ENCODE peak calls at places on chromosomes 13 and 19, in five cellular contexts. B is astrocyte; Q is heart right ventricle; W is CD4-positive, alpha-beta T cell; G is ovary. H is an unnamed sample.

GRCh38 chr13:40170982-40171381 is 495.5 kb downstream of the FOXO1 start:
- DNase-seq in G (no peak), W (no peak), B (no peak), Q (no peak), H (no peak)

GRCh38 chr19:48292798-48293197 is 22.9 kb downstream of the ZNF114 start:
- DNase-seq in Q (no peak), G (no peak), B (peak; percentile 88), W (no peak), H (no peak)

GRCh38 chr13:41463823-41464602 is 6.7 kb downstream of the RGCC start:
- DNase-seq in B (no peak), W (no peak), Q (no peak), G (no peak), H (no peak)

GRCh38 chr13:98508280-98509074 is 68.4 kb downstream of the STK24 start:
- DNase-seq in B (peak; percentile 87), Q (no peak), G (no peak), W (no peak), H (no peak)

GRCh38 chr19:609001-609340 is 19.3 kb downstream of the HCN2 start:
- DNase-seq in G (no peak), Q (peak; percentile 62), W (no peak), B (no peak), H (peak; percentile 51)

GRCh38 chr13:59975807-59976445 is 187.8 kb downstream of the DIAPH3 start:
- DNase-seq in W (no peak), B (no peak), Q (no peak), G (no peak), H (no peak)

GRCh38 chr13:77143325-77143907 is 116.5 kb upstream of the FBXL3 start:
- DNase-seq in G (no peak), Q (no peak), W (no peak), B (no peak), H (no peak)

GRCh38 chr19:10817291-10818038 is 18.5 kb downstream of the TMED1 start:
- DNase-seq in W (no peak), G (peak; percentile 86), B (peak; percentile 84), Q (peak; percentile 49), H (no peak)

GRCh38 chr13:32893176-32893575 is 123.0 kb upstream of the KL start:
- DNase-seq in Q (no peak), W (no peak), B (no peak), G (no peak), H (no peak)

GRCh38 chr19:16911046-16911445 is 22.2 kb downstream of the F2RL3 start:
- DNase-seq in G (no peak), W (no peak), B (no peak), Q (no peak), H (no peak)

GRCh38 chr13:80214521-80214941 is 126.4 kb downstream of the SPRY2 start:
- DNase-seq in W (no peak), Q (no peak), B (peak; percentile 47), G (no peak), H (no peak)

GRCh38 chr13:53001444-53001843 is 27.2 kb upstream of the OLFM4 start:
- DNase-seq in Q (no peak), B (no peak), G (no peak), W (no peak), H (no peak)

GRCh38 chr13:53005631-53006030 is 23.0 kb upstream of the OLFM4 start:
- DNase-seq in B (no peak), Q (no peak), W (no peak), G (no peak), H (no peak)

GRCh38 chr13:53007872-53008271 is 20.7 kb upstream of the OLFM4 start:
- DNase-seq in G (no peak), Q (no peak), W (no peak), B (no peak), H (no peak)

GRCh38 chr13:53001871-53002270 is 26.7 kb upstream of the OLFM4 start:
- DNase-seq in B (no peak), G (no peak), W (no peak), Q (no peak), H (no peak)

DNA sequence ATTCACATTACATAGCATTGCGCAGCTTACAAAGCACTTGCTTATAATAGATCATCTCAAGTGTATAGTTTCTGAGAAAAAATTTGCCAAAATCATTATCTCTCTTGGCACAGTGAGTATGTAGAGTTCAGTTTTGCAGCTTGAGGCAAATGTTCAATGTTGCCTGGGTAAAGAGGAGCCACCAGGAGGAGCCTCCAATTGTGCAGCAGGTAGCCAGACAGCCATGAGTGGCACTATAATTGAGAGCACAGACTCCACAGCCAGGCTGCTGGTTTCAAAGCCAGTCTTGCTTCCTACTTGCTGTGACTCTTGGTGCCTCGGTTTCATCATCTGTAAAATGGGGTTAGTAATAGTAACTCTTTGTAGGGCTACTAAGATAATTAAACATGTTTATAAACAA is 24.0 kb upstream of the OLFM4 start:
- DNase-seq in Q (no peak), W (no peak), G (no peak), B (no peak), H (no peak)
- TF ChIP-seq CTCF in Q (no peak), W (no peak), G (no peak), B (no peak), H (no peak)

DNA sequence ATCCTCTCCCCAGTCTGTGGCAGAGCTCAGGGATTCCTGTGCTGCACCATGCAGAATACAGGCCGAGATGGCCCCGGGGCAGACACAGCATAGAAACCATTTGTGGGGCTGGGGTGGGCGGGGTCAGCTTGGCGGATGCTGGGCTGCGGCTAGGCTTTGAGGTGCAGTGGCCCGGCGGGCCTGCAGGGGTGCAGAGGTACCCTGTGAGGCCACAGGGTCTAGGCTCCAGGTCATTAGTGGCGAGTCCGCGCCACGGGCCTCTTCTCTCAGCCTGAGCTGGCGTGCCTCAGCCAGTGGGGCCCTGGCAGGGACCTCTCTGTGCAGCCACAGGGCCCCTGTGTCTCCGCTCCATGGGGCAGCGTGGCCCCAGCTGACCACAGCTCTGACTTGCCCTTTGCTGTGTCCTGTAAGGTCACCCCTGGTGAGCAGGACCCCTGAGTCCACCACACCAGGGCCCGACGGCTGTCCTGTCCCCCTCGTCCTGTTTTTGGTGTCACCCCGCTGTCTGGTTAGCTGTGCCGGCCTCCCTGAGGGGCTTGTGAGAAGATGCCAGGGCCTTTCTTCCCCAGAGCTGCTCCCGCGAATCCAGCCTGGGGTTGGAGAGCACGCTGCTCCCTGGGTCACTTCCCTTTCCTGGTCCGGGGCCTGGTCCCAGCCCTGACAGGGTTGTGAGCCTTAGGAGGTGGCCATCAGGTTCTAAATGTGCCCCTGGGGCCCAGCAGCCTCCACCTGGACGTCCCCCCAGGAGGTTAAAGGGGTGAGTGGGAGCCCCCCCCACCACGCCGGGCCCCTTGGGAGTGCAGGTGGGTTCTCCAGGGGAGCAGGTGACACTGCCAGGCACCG is 12.1 kb downstream of the KDM4B start:
- DNase-seq in Q (no peak), B (no peak), W (no peak), G (no peak), H (no peak)
- H3K27ac ChIP-seq in Q (no peak overlapping the region), B (no peak overlapping the region), W (no peak overlapping the region), G (no peak overlapping the region), H (no peak overlapping the region)

GRCh38 chr19:19835560-19836038 is 14.0 kb upstream of the ZNF506 start:
- DNase-seq in W (no peak), G (no peak), Q (no peak), B (no peak), H (no peak)
- H3K9me3 ChIP-seq in W (peaks cover 79% of the 10 kb centered on the region), G (peaks cover 13% of the 10 kb centered on the region), Q (peaks cover 100% of the 10 kb centered on the region), B (peaks cover 13% of the 10 kb centered on the region), H (peaks cover 3% of the 10 kb centered on the region)

DNA sequence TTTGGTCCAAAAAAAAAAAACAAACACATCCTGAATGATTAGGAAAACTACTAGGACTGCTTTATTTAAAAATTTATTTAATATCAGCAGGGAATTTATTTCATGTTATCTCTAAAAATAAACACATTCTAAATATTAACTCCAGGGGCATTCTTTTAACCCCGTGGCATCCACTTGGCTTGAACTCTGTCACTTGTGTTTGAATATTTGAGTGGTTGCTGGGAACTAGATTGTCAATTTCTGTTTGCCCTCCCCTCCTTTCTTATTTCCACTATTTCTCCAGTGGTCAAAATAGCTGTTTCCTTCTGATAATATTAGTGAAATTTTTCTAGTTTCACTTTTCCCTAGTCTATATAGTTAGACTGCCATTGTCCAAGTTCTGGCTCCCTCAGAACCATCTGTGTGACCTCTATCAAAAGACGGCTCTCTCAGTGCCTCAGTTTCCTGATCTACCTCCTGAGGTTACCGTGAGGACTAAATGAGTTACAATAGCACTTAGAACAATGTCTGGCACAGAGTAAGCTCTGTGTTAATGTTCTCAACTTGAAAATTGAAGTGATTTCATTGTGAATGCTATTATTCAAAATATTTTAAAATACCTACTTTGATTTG is 107.3 kb downstream of the FGF14 start:
- DNase-seq in G (no peak), B (no peak), W (no peak), Q (no peak), H (no peak)
- TF ChIP-seq CTCF in G (no peak), B (no peak), W (no peak), Q (no peak), H (no peak)

GRCh38 chr13:75180805-75181455 is 301.0 kb downstream of the TBC1D4 start:
- DNase-seq in G (no peak), B (peak; percentile 72), W (no peak), Q (no peak), H (no peak)

GRCh38 chr13:75186384-75186783 is 295.6 kb downstream of the TBC1D4 start:
- DNase-seq in G (no peak), B (no peak), Q (no peak), W (no peak), H (no peak)

GRCh38 chr13:75178436-75178835 is 303.5 kb downstream of the TBC1D4 start:
- DNase-seq in B (no peak), Q (no peak), W (no peak), G (no peak), H (no peak)

DNA sequence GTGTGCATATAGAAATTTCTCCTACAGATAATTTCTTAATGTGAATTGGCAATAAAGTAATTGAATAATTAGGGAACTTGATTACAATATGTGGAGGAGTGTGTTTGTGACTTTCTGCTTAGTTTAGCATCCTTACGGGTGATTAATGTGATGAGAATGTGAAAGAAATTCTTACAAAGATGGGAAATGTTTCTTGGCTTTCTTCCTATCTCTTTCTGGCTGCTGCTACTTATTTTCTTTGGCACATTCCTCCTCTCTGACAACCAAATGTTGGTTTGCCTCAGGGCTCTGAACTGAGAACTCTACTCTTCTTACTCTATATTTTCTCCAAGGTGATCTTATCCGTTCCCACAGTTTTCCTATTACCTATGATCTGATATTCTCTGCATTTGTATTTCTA is 300.1 kb downstream of the TBC1D4 start:
- DNase-seq in Q (no peak), B (peak; percentile 91), G (no peak), W (no peak), H (no peak)
- H3K27ac ChIP-seq in Q (no peak overlapping the region), B (peak overlapping the region; percentile 37), G (no peak overlapping the region), W (no peak overlapping the region), H (no peak overlapping the region)

DNA sequence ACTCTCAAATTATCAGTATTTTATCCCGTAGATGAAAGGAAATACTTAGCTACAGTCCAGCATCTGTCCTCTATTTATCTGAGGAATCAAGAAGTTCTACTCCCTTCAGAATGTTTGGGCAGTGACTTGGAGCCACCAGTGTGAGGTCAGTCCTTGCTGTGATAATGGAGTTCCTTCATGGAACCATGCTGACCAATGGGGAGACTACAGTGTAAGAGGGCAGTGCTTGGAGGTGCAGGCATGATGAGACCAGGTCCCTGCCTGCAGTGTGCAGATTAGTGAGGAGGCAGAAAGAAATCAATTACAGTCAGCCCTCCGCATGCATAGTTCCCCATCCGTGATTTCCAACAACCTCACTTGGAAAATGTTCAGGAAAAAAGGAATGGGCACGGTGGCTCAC is at the start of gene C19orf18:
- DNase-seq in W (no peak), G (no peak), Q (no peak), B (no peak), H (no peak)
- H3K9me3 ChIP-seq in W (peaks cover 92% of the 10 kb centered on the region), G (peaks cover 60% of the 10 kb centered on the region), Q (peaks cover 100% of the 10 kb centered on the region), B (peaks cover 69% of the 10 kb centered on the region), H (peaks cover 33% of the 10 kb centered on the region)

GRCh38 chr13:30616927-30617314 is 799 bp upstream of the USPL1 start:
- DNase-seq in B (peak; percentile 92), G (no peak), W (peak; percentile 38), Q (no peak), H (peak; percentile 40)
- TF ChIP-seq CTCF in B (no peak), G (no peak), W (no peak), Q (no peak), H (no peak)

GRCh38 chr13:20369886-20370361 is 137.8 kb upstream of the GJB6 start:
- DNase-seq in G (no peak), W (no peak), Q (no peak), B (no peak), H (no peak)
- H3K27ac ChIP-seq in G (no peak overlapping the region), W (no peak overlapping the region), Q (no peak overlapping the region), B (no peak overlapping the region), H (no peak overlapping the region)

H was measured in right lobe of liver.